ENCODE peak calls at places on chromosome 9, in five cellular contexts. G is body of pancreas, I is foreskin fibroblast, F is dorsolateral prefrontal cortex, Z is ovary. J is an unnamed sample.
A peak's percentile ranks its signal among the peaks of the same experiment; 100 is the strongest.

GRCh38 chr9:4415281-4415680 is 75.0 kb upstream of the SLC1A1 start:
- DNase-seq in F (no peak), Z (no peak), I (peak; percentile 26), G (no peak), J (no peak)

GRCh38 chr9:119898316-119898715 is 529.1 kb upstream of the BRINP1 start:
- DNase-seq in G (no peak), I (no peak), F (no peak), Z (no peak), J (no peak)

GRCh38 chr9:136625101-136626065 is 37.3 kb upstream of the EGFL7 start:
- DNase-seq in F (no peak), Z (peak; percentile 72), I (peak; percentile 64), G (peak; percentile 90), J (peak; percentile 37)

GRCh38 chr9:116549061-116549664 is 137.9 kb upstream of the TRIM32 start:
- DNase-seq in I (peak; percentile 99), G (peak; percentile 65), F (no peak), Z (peak; percentile 67), J (peak; percentile 66)

GRCh38 chr9:127803507-127804352 is 1.0 kb downstream of the FPGS start:
- DNase-seq in G (peak; percentile 48), I (peak; percentile 73), F (no peak), Z (peak; percentile 56), J (peak; percentile 63)

GRCh38 chr9:104557179-104557634 is 11.8 kb upstream of the OR13C8 start:
- DNase-seq in Z (no peak), I (no peak), F (no peak), G (no peak), J (no peak)

GRCh38 chr9:80285325-80285724 is 713.6 kb downstream of the TLE4 start:
- DNase-seq in F (no peak), G (no peak), I (peak; percentile 60), Z (no peak), J (no peak)

GRCh38 chr9:76557674-76558073 is 98.7 kb downstream of the GCNT1 start:
- DNase-seq in G (no peak), F (no peak), Z (no peak), I (peak; percentile 94), J (no peak)

GRCh38 chr9:117414220-117414905 is 494 bp downstream of the ASTN2 start:
- DNase-seq in I (peak; percentile 37), G (peak; percentile 15), F (peak; percentile 33), Z (peak; percentile 31), J (peak; percentile 1)

GRCh38 chr9:38311382-38312270 is 80.9 kb upstream of the ALDH1B1 start:
- DNase-seq in G (no peak), I (no peak), F (no peak), Z (peak; percentile 34), J (no peak)

GRCh38 chr9:38358390-38359296 is 33.9 kb upstream of the ALDH1B1 start:
- DNase-seq in Z (no peak), I (no peak), G (no peak), F (no peak), J (no peak)

GRCh38 chr9:22044583-22044982 is 35.5 kb upstream of the CDKN2B start:
- DNase-seq in G (no peak), I (peak; percentile 89), Z (no peak), F (no peak), J (no peak)

GRCh38 chr9:133759146-133759900 is 21.2 kb upstream of the SARDH start:
- DNase-seq in Z (peak; percentile 53), G (no peak), I (no peak), F (no peak), J (no peak)

GRCh38 chr9:94915476-94916450 is 189.3 kb downstream of the AOPEP start:
- DNase-seq in F (no peak), G (no peak), Z (peak; percentile 17), I (no peak), J (no peak)

GRCh38 chr9:115691097-115691496 is 462.5 kb upstream of the PAPPA start:
- DNase-seq in F (no peak), Z (no peak), I (peak; percentile 96), G (no peak), J (no peak)

GRCh38 chr9:132647355-132647754 is 22.4 kb downstream of the DDX31 start:
- DNase-seq in Z (no peak), F (no peak), I (peak; percentile 98), G (no peak), J (no peak)

GRCh38 chr9:70407081-70407503 is 7.4 kb downstream of the KLF9 start:
- DNase-seq in G (no peak), I (peak; percentile 91), F (no peak), Z (no peak), J (no peak)

GRCh38 chr9:89179535-89179919 is 909 bp upstream of the SHC3 start:
- DNase-seq in G (no peak), I (peak; percentile 35), Z (no peak), F (no peak), J (no peak)

GRCh38 chr9:131631254-131631653 is 85.9 kb downstream of the PRRT1B start:
- DNase-seq in Z (no peak), G (no peak), I (no peak), F (no peak), J (no peak)

GRCh38 chr9:70600479-70600878 is 186.0 kb upstream of the KLF9 start:
- DNase-seq in I (peak; percentile 81), F (no peak), G (peak; percentile 36), Z (peak; percentile 47), J (no peak)

GRCh38 chr9:1366300-1366699 is 316.1 kb downstream of the DMRT2 start:
- DNase-seq in I (no peak), G (no peak), Z (no peak), F (no peak), J (no peak)

GRCh38 chr9:16721972-16722371 is 148.5 kb downstream of the BNC2 start:
- DNase-seq in Z (peak; percentile 68), G (peak; percentile 40), I (peak; percentile 62), F (no peak), J (no peak)

GRCh38 chr9:134002796-134003195 is 10.7 kb upstream of the VAV2 start:
- DNase-seq in G (no peak), F (no peak), I (no peak), Z (no peak), J (no peak)

GRCh38 chr9:19294219-19294618 is 63.7 kb downstream of the DENND4C start:
- DNase-seq in F (no peak), I (no peak), G (no peak), Z (no peak), J (no peak)

GRCh38 chr9:121609845-121610637 is 41.4 kb upstream of the DAB2IP start:
- DNase-seq in Z (peak; percentile 44), G (peak; percentile 91), F (no peak), I (no peak), J (no peak)

GRCh38 chr9:92706218-92706940 is 36.4 kb upstream of the IPPK start:
- DNase-seq in F (no peak), Z (no peak), G (no peak), I (peak; percentile 17), J (peak; percentile 27)

GRCh38 chr9:34233691-34234090 is 54.8 kb downstream of the UBAP1 start:
- DNase-seq in I (peak; percentile 58), G (no peak), F (no peak), Z (no peak), J (no peak)

GRCh38 chr9:76932778-76933177 is 26.9 kb upstream of the PRUNE2 start:
- DNase-seq in Z (no peak), F (no peak), I (peak; percentile 81), G (no peak), J (no peak)

GRCh38 chr9:89366711-89367110 is 48.4 kb downstream of the SECISBP2 start:
- DNase-seq in Z (no peak), F (no peak), G (no peak), I (no peak), J (no peak)

GRCh38 chr9:14306672-14307646 is 7.0 kb downstream of the NFIB start:
- DNase-seq in I (no peak), F (no peak), G (peak; percentile 28), Z (no peak), J (no peak)

GRCh38 chr9:125626187-125626586 is 80.8 kb downstream of the MAPKAP1 start:
- DNase-seq in I (peak; percentile 36), Z (no peak), F (no peak), G (no peak), J (no peak)

GRCh38 chr9:92970467-92970923 is 23.2 kb downstream of the FGD3 start:
- DNase-seq in I (no peak), G (no peak), Z (no peak), F (no peak), J (no peak)

GRCh38 chr9:86642721-86643120 is 288.5 kb upstream of the TUT7 start:
- DNase-seq in F (no peak), I (no peak), Z (no peak), G (no peak), J (no peak)
- TF ChIP-seq CTCF in F (no peak), I (no peak), Z (no peak), G (no peak), J (no peak)

DNA sequence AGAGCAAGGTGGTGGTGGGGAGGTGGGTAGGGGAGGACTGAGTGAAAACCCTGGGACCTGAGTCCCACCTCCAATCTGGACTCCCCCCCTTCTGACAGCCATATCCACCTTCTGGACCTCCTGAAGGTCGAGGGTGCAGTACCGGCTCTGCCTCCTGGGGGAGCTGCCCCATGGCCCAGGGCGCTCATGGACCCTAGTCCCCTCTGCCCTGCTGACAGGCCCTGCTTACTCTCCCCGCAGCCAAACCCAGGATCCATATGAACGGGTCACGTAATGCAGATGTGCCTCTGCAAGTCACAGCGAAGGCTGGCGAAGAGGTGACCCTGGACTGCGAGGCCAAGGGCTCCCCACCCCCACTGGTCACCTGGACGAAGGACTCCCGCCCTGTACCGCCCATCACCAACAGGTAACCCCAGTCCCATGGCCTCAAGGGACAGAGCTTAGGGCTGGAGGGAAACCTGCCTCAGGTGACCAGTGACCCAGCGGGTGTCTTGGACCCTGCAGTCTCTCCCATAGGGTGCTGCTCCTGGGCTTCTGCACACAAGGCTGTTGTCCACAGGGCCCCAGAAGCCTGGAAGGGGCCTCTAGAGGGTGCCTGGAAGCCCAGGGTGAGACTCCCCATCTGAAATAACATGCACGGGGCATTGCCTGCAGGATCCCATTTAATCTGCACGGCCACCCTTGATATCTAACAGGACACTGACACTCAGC is 61.7 kb downstream of the HMCN2 start:
- DNase-seq in I (no peak), F (no peak), G (no peak), Z (no peak), J (no peak)
- TF ChIP-seq CTCF in I (peak; percentile 23), F (no peak), G (no peak), Z (no peak), J (no peak)

DNA sequence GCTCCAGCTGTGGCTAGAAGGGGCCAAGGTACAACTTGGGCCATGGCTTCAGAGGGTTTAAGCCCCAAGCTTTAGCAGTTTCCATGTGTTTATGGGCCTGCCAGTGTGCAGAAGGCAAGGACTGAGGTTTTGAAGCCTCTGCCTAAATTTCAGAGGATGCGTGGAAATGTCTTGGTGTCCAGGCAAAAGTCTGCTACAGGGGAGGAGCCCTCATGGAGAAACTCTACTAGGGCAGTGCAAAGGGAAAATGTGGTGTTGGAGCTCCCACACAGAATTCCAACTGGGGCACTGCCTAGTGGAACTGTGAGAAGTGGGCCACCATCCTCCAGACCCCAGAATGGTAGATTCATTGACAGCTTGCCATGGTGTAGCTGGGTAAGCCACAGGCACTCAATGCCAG is 527.2 kb upstream of the RORB start:
- DNase-seq in Z (no peak), F (no peak), I (no peak), G (no peak), J (no peak)
- TF ChIP-seq CTCF in Z (no peak), F (no peak), I (no peak), G (no peak), J (no peak)

GRCh38 chr9:26892251-26893029 is at the start of gene CAAP1:
- DNase-seq in I (peak; percentile 97), F (peak; percentile 91), G (peak; percentile 95), Z (peak; percentile 92), J (peak; percentile 88)
- TF ChIP-seq CTCF in I (peak; percentile 28), F (peak; percentile 51), G (peak; percentile 17), Z (peak; percentile 45), J (peak; percentile 27)